ENCODE peak calls at places on chromosomes 2 and 18, in six cellular contexts. P, N, C, S, T and R are unnamed samples.

GRCh38 chr2:239230318-239231052 is 170.3 kb downstream of the HDAC4 start:
- DNase-seq in P (peak), N (peak), C (no peak), S (no peak), T (no peak), R (no peak)

GRCh38 chr2:239540174-239540573 is 139.4 kb upstream of the HDAC4 start:
- DNase-seq in P (no peak), N (no peak), C (no peak), S (no peak), T (no peak), R (no peak)

GRCh38 chr18:49859725-49860124 is 46.4 kb upstream of the ACAA2 start:
- DNase-seq in P (no peak), N (no peak), C (no peak), S (no peak), T (no peak), R (no peak)

GRCh38 chr2:42828487-42829416 is 36.4 kb upstream of the HAAO start:
- DNase-seq in P (peak), N (peak), C (no peak), S (peak), T (peak), R (peak)

GRCh38 chr2:71554028-71554705 is 100.8 kb downstream of the DYSF start:
- DNase-seq in P (no peak), N (no peak), C (no peak), S (no peak), T (no peak), R (no peak)

GRCh38 chr2:77519164-77519887 is 2.9 kb downstream of the LRRTM4 start:
- DNase-seq in P (no peak), N (no peak), C (no peak), S (no peak), T (no peak), R (no peak)

GRCh38 chr2:79437416-79438281 is 75.2 kb upstream of the CTNNA2 start:
- DNase-seq in P (no peak), N (no peak), C (peak), S (no peak), T (no peak), R (no peak)

GRCh38 chr2:179107737-179108136 is 57.8 kb upstream of the CCDC141 start:
- DNase-seq in P (no peak), N (no peak), C (no peak), S (no peak), T (peak), R (peak)

GRCh38 chr2:7053650-7054262 is 136.5 kb downstream of the RNF144A start:
- DNase-seq in P (no peak), N (no peak), C (no peak), S (no peak), T (no peak), R (no peak)

GRCh38 chr2:69138793-69139510 is 126.0 kb downstream of the ANTXR1 start:
- DNase-seq in P (no peak), N (peak), C (peak), S (peak), T (peak), R (peak)

GRCh38 chr2:83633435-83633834 is 825.6 kb downstream of the SUCLG1 start:
- DNase-seq in P (no peak), N (no peak), C (no peak), S (no peak), T (no peak), R (no peak)

GRCh38 chr2:28583899-28584553 is 88.2 kb downstream of the PLB1 start:
- DNase-seq in P (peak), N (peak), C (peak), S (peak), T (peak), R (peak)

GRCh38 chr18:62521588-62521987 is 1.2 kb upstream of the ZCCHC2 start:
- DNase-seq in P (no peak), N (no peak), C (no peak), S (peak), T (peak), R (peak)

GRCh38 chr2:191246820-191247380 is 1.7 kb downstream of the MYO1B start:
- DNase-seq in P (no peak), N (no peak), C (no peak), S (peak), T (peak), R (peak)

GRCh38 chr2:237701033-237701858 is 73.9 kb downstream of the LRRFIP1 start:
- DNase-seq in P (no peak), N (no peak), C (no peak), S (no peak), T (no peak), R (no peak)

GRCh38 chr2:127102464-127103242 is 4.3 kb downstream of the BIN1 start:
- DNase-seq in P (no peak), N (peak), C (no peak), S (no peak), T (no peak), R (no peak)

GRCh38 chr2:234368861-234369261 is 128.0 kb downstream of the ARL4C start:
- DNase-seq in P (no peak), N (no peak), C (no peak), S (peak), T (no peak), R (no peak)

GRCh38 chr2:157170299-157170698 is 87.2 kb upstream of the GALNT5 start:
- DNase-seq in P (no peak), N (no peak), C (no peak), S (no peak), T (no peak), R (no peak)

GRCh38 chr2:173831312-173832229 is 133.6 kb downstream of the SP3 start:
- DNase-seq in P (peak), N (peak), C (no peak), S (no peak), T (peak), R (peak)

GRCh38 chr2:161250864-161251436 is 57.3 kb upstream of the PSMD14 start:
- DNase-seq in P (no peak), N (no peak), C (peak), S (peak), T (peak), R (peak)

GRCh38 chr2:119820275-119820674 is 60.6 kb downstream of the PTPN4 start:
- DNase-seq in P (no peak), N (peak), C (peak), S (no peak), T (peak), R (peak)

GRCh38 chr2:19855528-19856431 is 46.0 kb downstream of the TTC32 start:
- DNase-seq in P (no peak), N (peak), C (no peak), S (no peak), T (no peak), R (no peak)

GRCh38 chr2:98726172-98726725 is 4.7 kb downstream of the MGAT4A start:
- DNase-seq in P (no peak), N (no peak), C (no peak), S (no peak), T (no peak), R (no peak)

GRCh38 chr18:25223211-25223610 is 128.8 kb downstream of the ZNF521 start:
- DNase-seq in P (no peak), N (no peak), C (no peak), S (no peak), T (no peak), R (no peak)

GRCh38 chr18:11747731-11748130 is 58.7 kb downstream of the GNAL start:
- DNase-seq in P (no peak), N (no peak), C (no peak), S (no peak), T (no peak), R (no peak)

GRCh38 chr18:28183418-28184078 is 6.6 kb upstream of the CDH2 start:
- DNase-seq in P (no peak), N (no peak), C (no peak), S (no peak), T (no peak), R (peak)

GRCh38 chr18:65073060-65073550 is 677.7 kb upstream of the CDH7 start:
- DNase-seq in P (no peak), N (no peak), C (no peak), S (no peak), T (no peak), R (no peak)

GRCh38 chr2:121386707-121387106 is 101.7 kb upstream of the TFCP2L1 start:
- DNase-seq in P (no peak), N (no peak), C (peak), S (peak), T (peak), R (peak)

GRCh38 chr2:100422320-100422719 is 4.9 kb upstream of the CHST10 start:
- DNase-seq in P (no peak), N (peak), C (no peak), S (peak), T (peak), R (peak)

GRCh38 chr2:149648282-149649030 is 60.9 kb upstream of the MMADHC start:
- DNase-seq in P (no peak), N (peak), C (peak), S (peak), T (peak), R (peak)

GRCh38 chr2:227960356-227960755 is 88.9 kb downstream of the DAW1 start:
- DNase-seq in P (no peak), N (no peak), C (no peak), S (no peak), T (no peak), R (no peak)

GRCh38 chr18:48859311-48860275 is 91.2 kb downstream of the SMAD7 start:
- DNase-seq in P (no peak), N (peak), C (no peak), S (no peak), T (no peak), R (no peak)

GRCh38 chr18:24443870-24444269 is 16.6 kb upstream of the HRH4 start:
- DNase-seq in P (no peak), N (no peak), C (no peak), S (no peak), T (no peak), R (no peak)

GRCh38 chr2:69216535-69217332 is 170.3 kb downstream of the GFPT1 start:
- DNase-seq in P (peak), N (peak), C (peak), S (no peak), T (peak), R (peak)

DNA sequence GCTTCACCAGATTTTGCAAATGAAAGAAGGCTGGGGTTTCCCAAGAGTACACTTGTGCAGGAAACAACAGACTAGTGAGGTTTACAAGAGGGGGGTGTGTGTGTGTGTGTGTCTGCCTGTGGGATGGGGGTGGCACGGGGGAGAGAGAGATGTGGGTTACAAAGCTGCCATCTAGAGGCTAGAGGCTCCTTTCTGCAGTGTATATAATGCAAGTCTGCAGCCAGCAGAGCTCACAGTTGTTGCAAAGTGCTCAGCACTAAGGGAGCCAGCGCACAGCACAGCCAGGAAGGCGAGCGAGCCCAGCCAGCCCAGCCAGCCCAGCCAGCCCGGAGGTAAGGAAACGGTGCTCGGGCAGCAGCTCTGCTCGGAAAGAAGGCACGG is at the start of gene ACKR3:
- DNase-seq in P (peak), N (peak), C (peak), S (peak), T (peak), R (peak)
- TF ChIP-seq CTCF in P (peak), N (peak), C (peak), S (peak), T (peak), R (no peak)

GRCh38 chr2:221104391-221104811 is 467.7 kb downstream of the EPHA4 start:
- DNase-seq in P (peak), N (peak), C (no peak), S (peak), T (peak), R (peak)
- H3K4me3 ChIP-seq in P (peak), N (no peak), C (no peak), S (no peak), T (no peak), R (no peak)

DNA sequence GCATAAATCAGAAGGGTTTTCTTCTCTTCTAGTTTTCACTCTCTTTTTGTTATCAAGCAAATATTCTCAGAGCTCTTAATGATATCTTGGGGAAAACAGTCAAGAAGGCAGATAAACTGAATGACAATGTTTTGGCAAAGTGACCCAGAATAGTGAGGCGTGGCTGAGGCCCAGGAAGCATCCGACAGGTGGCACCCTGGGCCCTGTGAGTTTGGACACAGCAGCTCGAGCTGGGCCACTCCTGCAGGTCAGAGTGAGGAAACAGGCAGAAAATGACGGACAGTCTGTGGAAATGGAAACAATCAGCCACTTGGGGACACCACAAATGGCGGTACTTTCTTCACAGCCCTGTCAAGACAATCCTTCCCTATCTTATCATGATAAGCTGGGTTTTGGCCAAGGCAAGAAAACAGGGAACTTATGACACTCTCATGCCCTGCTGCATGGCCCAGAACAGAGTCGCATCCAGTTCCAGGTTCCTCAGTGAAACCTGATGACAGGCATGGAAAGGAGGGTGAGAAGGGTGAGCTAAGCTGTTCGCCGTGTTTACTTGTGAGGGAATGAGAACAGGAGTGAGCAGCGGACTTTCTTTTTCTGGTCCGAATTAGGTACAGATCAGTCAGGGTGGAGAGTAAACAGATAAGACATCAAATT is 32.1 kb downstream of the MRPL44 start:
- DNase-seq in P (no peak), N (no peak), C (no peak), S (no peak), T (no peak), R (no peak)
- TF ChIP-seq CTCF in P (no peak), N (no peak), C (no peak), S (no peak), T (no peak), R (no peak)

DNA sequence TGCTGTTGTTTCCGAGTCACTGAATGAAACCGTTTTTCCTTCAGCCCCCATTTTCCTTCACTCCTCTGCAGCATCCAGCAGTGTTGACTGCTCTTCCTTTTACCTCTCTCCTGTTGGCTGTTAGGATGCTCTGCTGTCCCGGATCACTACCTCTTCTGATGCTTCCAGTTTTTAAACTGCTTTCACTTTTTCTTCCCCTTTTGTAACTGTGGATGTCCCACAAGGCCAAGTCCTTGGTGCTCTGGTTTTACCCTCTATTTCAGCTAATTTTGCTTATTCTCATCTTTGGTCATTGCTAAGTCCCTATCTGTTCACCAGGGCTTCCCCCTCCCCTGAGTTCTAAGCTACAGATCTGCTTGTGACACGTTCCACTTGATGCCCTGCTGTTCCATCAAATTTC is 39.4 kb upstream of the MAP4K3 start:
- DNase-seq in P (no peak), N (no peak), C (no peak), S (no peak), T (no peak), R (no peak)
- H3K4me3 ChIP-seq in P (no peak), N (no peak), C (no peak), S (no peak), T (no peak), R (no peak)

GRCh38 chr2:197994751-197995150 is 190.4 kb downstream of the PLCL1 start:
- DNase-seq in P (no peak), N (no peak), C (no peak), S (no peak), T (no peak), R (no peak)

GRCh38 chr2:197992482-197993133 is 188.2 kb downstream of the PLCL1 start:
- DNase-seq in P (no peak), N (no peak), C (no peak), S (no peak), T (no peak), R (no peak)

GRCh38 chr2:197990356-197990755 is 186.0 kb downstream of the PLCL1 start:
- DNase-seq in P (no peak), N (no peak), C (no peak), S (no peak), T (no peak), R (no peak)

GRCh38 chr2:197993830-197994229 is 189.4 kb downstream of the PLCL1 start:
- DNase-seq in P (no peak), N (no peak), C (no peak), S (peak), T (no peak), R (peak)

GRCh38 chr2:197993363-197993762 is 189.0 kb downstream of the PLCL1 start:
- DNase-seq in P (no peak), N (no peak), C (no peak), S (no peak), T (no peak), R (no peak)
- TF ChIP-seq CTCF in P (no peak), N (no peak), C (no peak), S (no peak), T (no peak), R (no peak)

GRCh38 chr18:9081940-9082339 is 20.6 kb upstream of the NDUFV2 start:
- DNase-seq in P (no peak), N (no peak), C (no peak), S (no peak), T (no peak), R (no peak)

GRCh38 chr18:9086015-9086414 is 16.5 kb upstream of the NDUFV2 start:
- DNase-seq in P (no peak), N (no peak), C (no peak), S (no peak), T (no peak), R (no peak)

GRCh38 chr18:9079863-9080528 is 22.5 kb upstream of the NDUFV2 start:
- DNase-seq in P (no peak), N (no peak), C (no peak), S (no peak), T (no peak), R (no peak)

GRCh38 chr18:9086624-9087023 is 15.9 kb upstream of the NDUFV2 start:
- DNase-seq in P (no peak), N (no peak), C (no peak), S (no peak), T (no peak), R (no peak)

GRCh38 chr18:9082763-9083510 is 19.6 kb upstream of the NDUFV2 start:
- DNase-seq in P (no peak), N (no peak), C (no peak), S (no peak), T (no peak), R (no peak)
- H3K4me3 ChIP-seq in P (no peak), N (no peak), C (no peak), S (no peak), T (no peak), R (no peak)

DNA sequence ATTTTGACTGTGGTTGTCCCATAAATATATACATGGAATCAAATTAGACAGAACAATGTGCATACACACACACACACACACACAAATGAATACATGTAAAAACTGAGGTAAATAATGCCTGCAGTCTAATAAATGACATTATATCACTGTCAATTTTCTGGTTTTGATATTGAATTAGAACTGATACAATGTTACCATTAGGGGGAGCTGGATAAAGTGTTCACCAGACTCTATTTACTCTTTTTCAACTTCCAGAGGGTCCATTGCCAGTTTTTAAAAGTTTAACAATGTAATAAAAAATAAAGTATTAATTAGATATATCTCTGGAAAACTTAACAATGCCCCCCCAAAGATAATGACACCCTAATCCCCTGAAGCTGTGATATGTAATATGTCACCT is 1666.8 kb upstream of the TMEFF2 start:
- DNase-seq in P (no peak), N (no peak), C (no peak), S (no peak), T (no peak), R (no peak)
- TF ChIP-seq CTCF in P (no peak), N (no peak), C (no peak), S (peak), T (peak), R (peak)

DNA sequence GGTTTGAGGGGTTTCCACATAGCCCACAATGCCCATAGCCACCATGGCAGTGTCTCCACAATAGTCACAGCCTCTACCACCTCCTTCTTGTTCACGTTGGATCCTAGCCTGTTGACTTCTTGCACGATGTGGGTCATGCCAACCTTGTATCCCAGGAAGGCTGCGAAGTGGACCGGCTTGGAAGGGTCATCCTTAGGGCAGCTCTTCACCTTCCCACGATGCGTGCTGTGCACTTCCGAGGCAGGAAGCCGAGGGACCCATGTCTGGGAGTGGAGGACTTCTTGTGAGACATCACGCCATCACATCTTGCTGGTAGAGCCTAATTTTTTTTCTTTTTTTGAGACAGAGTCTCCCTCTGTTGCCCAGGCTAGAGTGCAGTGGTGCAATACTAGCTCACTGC is 144.6 kb upstream of the ASB18 start:
- DNase-seq in P (no peak), N (no peak), C (no peak), S (no peak), T (no peak), R (no peak)
- H3K4me3 ChIP-seq in P (no peak), N (no peak), C (no peak), S (no peak), T (no peak), R (no peak)